ENCODE peak calls at places on chromosomes 7 and 10, in ten cellular contexts. D is MM.1S, S is BE2C, E is colonic mucosa, R is kidney, A is tibial nerve, P is lower lobe of right lung, G is HepG2, N is astrocyte, K is left ventricle myocardium inferior. M is an unnamed sample. For H3K4me1, the result is how much of the 10 kb centered on the place peaks cover.

GRCh38 chr10:13499150-13499549 is 29.7 kb downstream of the BEND7 start:
- DNase-seq in S (no peak), G (no peak), A (no peak), K (no peak), E (no peak), R (no peak), N (no peak), D (no peak), P (no peak), M (no peak)

GRCh38 chr10:43695321-43695720 is 46.6 kb upstream of the ZNF32 start:
- DNase-seq in S (no peak), E (no peak), A (no peak), R (no peak), N (no peak), K (no peak), G (no peak), P (no peak), D (no peak), M (no peak)

GRCh38 chr7:146966274-146966673 is 849.7 kb downstream of the CNTNAP2 start:
- DNase-seq in A (no peak), R (no peak), S (no peak), D (no peak), G (no peak), K (no peak), P (no peak), E (no peak), N (no peak), M (no peak)

GRCh38 chr7:69078997-69079769 is 519.1 kb upstream of the AUTS2 start:
- DNase-seq in R (no peak), A (no peak), K (no peak), G (no peak), D (no peak), N (peak), E (peak), S (no peak), P (no peak), M (no peak)

GRCh38 chr10:17980796-17981195 is 29.1 kb downstream of the SLC39A12 start:
- DNase-seq in R (no peak), K (no peak), D (no peak), A (no peak), N (peak), E (no peak), S (no peak), G (no peak), P (no peak), M (no peak)

GRCh38 chr7:99806839-99807478 is 20.9 kb upstream of the CYP3A43 start:
- DNase-seq in G (no peak), E (no peak), R (no peak), K (no peak), P (no peak), D (no peak), S (no peak), A (no peak), N (no peak), M (no peak)

GRCh38 chr10:111872591-111872990 is 311.0 kb downstream of the GPAM start:
- DNase-seq in R (no peak), P (no peak), K (no peak), G (no peak), N (no peak), D (peak), S (no peak), E (no peak), A (no peak), M (no peak)

GRCh38 chr7:31917256-31917655 is 153.0 kb downstream of the PDE1C start:
- DNase-seq in D (no peak), G (no peak), S (no peak), P (no peak), A (no peak), R (no peak), K (no peak), N (peak), E (no peak), M (no peak)

GRCh38 chr7:49774459-49775064 is 1.1 kb downstream of the VWC2 start:
- DNase-seq in P (no peak), S (no peak), K (peak), D (no peak), N (no peak), A (no peak), R (no peak), E (peak), G (no peak), M (no peak)

GRCh38 chr10:116728526-116729096 is 13.8 kb downstream of the HSPA12A start:
- DNase-seq in R (no peak), N (peak), K (no peak), G (no peak), A (no peak), S (no peak), D (no peak), P (no peak), E (no peak), M (peak)

GRCh38 chr7:103011650-103012049 is 62.9 kb downstream of the FBXL13 start:
- DNase-seq in E (no peak), P (no peak), R (no peak), K (no peak), A (no peak), G (no peak), S (no peak), D (no peak), N (peak), M (no peak)

GRCh38 chr7:962401-963081 is 8.1 kb upstream of the ADAP1 start:
- DNase-seq in N (no peak), G (no peak), R (peak), P (peak), E (no peak), S (peak), D (no peak), A (no peak), K (peak), M (no peak)

GRCh38 chr7:9264395-9264794 is 831.0 kb downstream of the NXPH1 start:
- DNase-seq in P (no peak), R (no peak), S (peak), D (no peak), G (no peak), E (no peak), N (no peak), K (no peak), A (no peak), M (no peak)

GRCh38 chr10:129332476-129332875 is 134.6 kb upstream of the MGMT start:
- DNase-seq in N (no peak), S (peak), A (no peak), E (no peak), K (no peak), D (no peak), G (no peak), P (no peak), R (no peak), M (no peak)

GRCh38 chr7:22732556-22733126 is 5.6 kb downstream of the IL6 start:
- DNase-seq in S (no peak), E (no peak), A (no peak), K (no peak), P (no peak), G (no peak), D (peak), R (no peak), N (no peak), M (no peak)

GRCh38 chr10:97234403-97234802 is 48.6 kb upstream of the SLIT1 start:
- DNase-seq in R (no peak), D (peak), A (no peak), S (no peak), K (no peak), N (peak), G (peak), P (no peak), E (no peak), M (no peak)

GRCh38 chr7:41292457-41292856 is 410.4 kb downstream of the INHBA start:
- DNase-seq in P (no peak), N (peak), A (no peak), R (no peak), E (no peak), S (no peak), D (no peak), G (no peak), K (no peak), M (no peak)

GRCh38 chr7:2710256-2710655 is 22.3 kb downstream of the AMZ1 start:
- DNase-seq in K (no peak), R (no peak), P (no peak), E (no peak), G (no peak), N (no peak), D (peak), S (no peak), A (no peak), M (no peak)

GRCh38 chr7:2707481-2707880 is 19.5 kb downstream of the AMZ1 start:
- DNase-seq in D (no peak), S (no peak), G (no peak), P (no peak), E (no peak), K (no peak), A (no peak), N (no peak), R (no peak), M (no peak)

GRCh38 chr7:2708041-2708440 is 20.0 kb downstream of the AMZ1 start:
- DNase-seq in G (no peak), R (no peak), K (no peak), P (no peak), S (no peak), E (no peak), A (no peak), N (no peak), D (no peak), M (no peak)

GRCh38 chr7:2709553-2710165 is 21.7 kb downstream of the AMZ1 start:
- DNase-seq in R (peak), G (peak), D (peak), P (peak), E (peak), N (no peak), K (peak), A (no peak), S (peak), M (no peak)

GRCh38 chr7:2708547-2709310 is 20.7 kb downstream of the AMZ1 start:
- DNase-seq in G (no peak), D (no peak), S (no peak), R (peak), P (no peak), E (no peak), K (no peak), N (no peak), A (no peak), M (no peak)
- H3K4me1 ChIP-seq in G (under half), D (under half), S (under half), R (under half), P (under half), E (under half), K (under half), N (under half), A (under half), M (under half)

GRCh38 chr10:21368022-21368582 is 157.4 kb downstream of the SKIDA1 start:
- DNase-seq in A (no peak), N (peak), P (no peak), D (no peak), R (no peak), K (no peak), E (no peak), G (no peak), S (no peak), M (no peak)
- H3K4me1 ChIP-seq in A (under half), N (under half), P (under half), D (under half), R (under half), K (half or more), E (under half), G (under half), S (under half), M (under half)

DNA sequence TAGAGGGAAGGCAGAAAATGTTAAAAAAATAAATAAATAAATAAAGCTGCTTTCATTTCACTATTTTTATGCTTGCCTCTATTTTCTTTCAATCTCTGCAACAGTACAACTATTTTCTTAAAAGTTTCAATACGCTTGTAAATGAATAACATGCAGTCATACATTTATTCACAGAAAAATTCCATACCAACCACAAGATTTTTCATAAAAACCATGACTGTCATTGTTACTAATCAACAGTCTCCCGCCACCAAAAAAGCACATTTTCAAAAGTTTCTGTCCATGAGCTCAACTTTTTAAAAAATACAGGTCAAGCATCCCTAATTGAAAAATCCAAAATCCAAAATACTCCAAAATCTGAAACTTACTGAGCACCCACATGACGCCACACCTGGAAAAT is 5.3 kb downstream of the PARD3 start:
- DNase-seq in K (no peak), R (no peak), A (no peak), S (no peak), E (no peak), P (no peak), G (no peak), N (no peak), D (no peak), M (no peak)
- H3K4me1 ChIP-seq in K (half or more), R (under half), A (under half), S (under half), E (under half), P (under half), G (half or more), N (under half), D (under half), M (under half)

GRCh38 chr7:43694399-43694748 is 34.9 kb downstream of the COA1 start:
- DNase-seq in G (peak), P (no peak), S (no peak), D (no peak), K (no peak), N (peak), R (no peak), A (no peak), E (no peak), M (no peak)

GRCh38 chr7:43700059-43700501 is 29.2 kb downstream of the COA1 start:
- DNase-seq in P (no peak), E (no peak), G (peak), D (peak), K (no peak), A (no peak), N (peak), S (no peak), R (no peak), M (no peak)

GRCh38 chr7:43698461-43699255 is 30.7 kb downstream of the COA1 start:
- DNase-seq in E (no peak), D (no peak), G (no peak), P (no peak), K (no peak), N (peak), R (no peak), A (no peak), S (no peak), M (no peak)

GRCh38 chr7:43700646-43701501 is 28.4 kb downstream of the COA1 start:
- DNase-seq in A (no peak), R (no peak), E (no peak), P (no peak), G (no peak), N (peak), D (no peak), K (no peak), S (no peak), M (no peak)

GRCh38 chr7:43697690-43698089 is 31.6 kb downstream of the COA1 start:
- DNase-seq in S (no peak), A (no peak), D (no peak), E (no peak), N (peak), K (no peak), R (no peak), G (no peak), P (no peak), M (no peak)
- H3K4me1 ChIP-seq in S (under half), A (under half), D (under half), E (under half), N (under half), K (under half), R (under half), G (under half), P (under half), M (under half)

GRCh38 chr10:124658591-124659240 is 85.5 kb downstream of the FAM53B start:
- DNase-seq in R (peak), D (no peak), P (no peak), E (no peak), K (no peak), N (no peak), S (no peak), A (no peak), G (no peak), M (no peak)
- H3K4me1 ChIP-seq in R (under half), D (under half), P (half or more), E (under half), K (half or more), N (under half), S (under half), A (under half), G (under half), M (half or more)

GRCh38 chr10:79072994-79073654 is 4.4 kb downstream of the ZMIZ1 start:
- DNase-seq in N (no peak), E (peak), S (no peak), K (no peak), P (no peak), G (no peak), A (no peak), R (no peak), D (no peak), M (no peak)
- H3K4me1 ChIP-seq in N (half or more), E (under half), S (under half), K (half or more), P (half or more), G (half or more), A (half or more), R (half or more), D (under half), M (half or more)

GRCh38 chr7:131068604-131069021 is 259.1 kb upstream of the MKLN1 start:
- DNase-seq in P (no peak), K (no peak), S (no peak), N (peak), G (no peak), R (no peak), A (no peak), E (no peak), D (no peak), M (no peak)

GRCh38 chr7:131061818-131062217 is 265.9 kb upstream of the MKLN1 start:
- DNase-seq in G (peak), N (no peak), P (no peak), D (no peak), S (no peak), E (no peak), K (no peak), A (no peak), R (no peak), M (no peak)

GRCh38 chr7:131071786-131072504 is 255.7 kb upstream of the MKLN1 start:
- DNase-seq in G (no peak), S (peak), R (peak), K (no peak), E (no peak), D (peak), P (no peak), N (peak), A (no peak), M (no peak)

GRCh38 chr7:131067220-131067619 is 260.5 kb upstream of the MKLN1 start:
- DNase-seq in S (peak), A (no peak), N (no peak), P (no peak), K (no peak), D (no peak), R (no peak), G (no peak), E (no peak), M (no peak)

DNA sequence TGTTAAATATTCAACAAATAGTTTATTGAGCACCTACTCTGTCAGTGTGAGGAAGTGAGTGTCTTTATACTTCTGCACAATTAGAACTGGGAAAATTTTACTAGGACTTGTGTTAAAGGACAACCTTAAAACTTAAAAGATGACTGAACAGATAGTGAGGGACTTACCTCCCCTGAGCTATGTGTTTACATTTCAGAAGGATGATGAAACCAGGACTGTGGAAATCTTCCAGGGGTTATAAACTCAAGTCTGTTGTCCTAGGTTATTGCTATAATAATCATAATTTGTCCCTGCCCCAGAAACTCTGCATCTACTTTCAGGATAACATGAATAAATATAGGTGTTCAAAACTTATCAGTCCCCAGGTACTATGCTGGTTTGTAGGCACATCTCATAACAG is 261.0 kb upstream of the MKLN1 start:
- DNase-seq in D (no peak), G (peak), R (no peak), P (no peak), E (no peak), A (no peak), S (no peak), K (no peak), N (no peak), M (no peak)
- H3K4me1 ChIP-seq in D (under half), G (half or more), R (under half), P (half or more), E (under half), A (under half), S (under half), K (half or more), N (under half), M (under half)

M was measured in suprapubic skin.